ENCODE peak calls at places on chromosomes 1 and 21, in ten cellular contexts. Z is NCI-H345; Q is upper lobe of right lung; L is GM19239; C is body of pancreas; T is kidney; U is activated CD4-positive, CD25-positive, alpha-beta regulatory T cell treated with anti-CD3 and anti-CD28 coated beads, Interleukin-2, amount 50 U/mL, for 72 hours; H is NCI-H1436; A is stimulated activated CD4-positive, alpha-beta T cell treated with anti-CD3 and anti-CD28 coated beads, Interleukin-1b, Interleukin-23, amount 100 ng/mL, for 1 hour; O is fibroblast of mammary gland. E is an unnamed sample.

GRCh38 chr1:116763787-116764465 is 9.7 kb downstream of the CD2 start:
- DNase-seq in T (no peak), Q (no peak), H (no peak), U (no peak), C (peak; percentile 60), L (no peak), Z (no peak), A (no peak), O (peak; percentile 30), E (no peak)

GRCh38 chr1:231408528-231409094 is 13.5 kb downstream of the EGLN1 start:
- DNase-seq in H (no peak), U (no peak), A (no peak), O (no peak), L (no peak), Q (no peak), C (no peak), T (no peak), Z (no peak), E (no peak)

GRCh38 chr21:30408782-30409494 is 13.1 kb downstream of the KRTAP13-1 start:
- DNase-seq in A (no peak), C (peak; percentile 89), T (no peak), O (peak; percentile 84), L (no peak), Q (peak; percentile 78), H (peak; percentile 49), U (no peak), Z (peak; percentile 16), E (no peak)

GRCh38 chr21:40846566-40847411 is at the start of gene DSCAM:
- DNase-seq in O (no peak), U (no peak), Q (no peak), L (no peak), C (no peak), A (no peak), Z (peak; percentile 69), T (no peak), H (peak; percentile 25), E (no peak)

GRCh38 chr1:64663654-64664053 is 81.2 kb upstream of the RAVER2 start:
- DNase-seq in H (no peak), U (no peak), O (peak; percentile 25), C (no peak), T (no peak), Q (no peak), L (no peak), Z (peak; percentile 80), A (no peak), E (peak; percentile 6)

GRCh38 chr1:35936828-35937227 is 5.9 kb downstream of the AGO3 start:
- DNase-seq in O (peak; percentile 24), C (no peak), U (no peak), Z (no peak), Q (no peak), H (no peak), T (no peak), L (no peak), A (no peak), E (no peak)

GRCh38 chr1:10965621-10966226 is 46.7 kb upstream of the TARDBP start:
- DNase-seq in L (no peak), O (peak; percentile 12), H (no peak), Z (no peak), T (no peak), U (no peak), C (peak; percentile 52), Q (peak; percentile 87), A (no peak), E (no peak)

GRCh38 chr1:155064109-155064812 is 721 bp downstream of the EFNA4 start:
- DNase-seq in T (no peak), H (no peak), O (no peak), U (no peak), C (no peak), A (no peak), L (no peak), Z (peak; percentile 81), Q (no peak), E (peak; percentile 75)

GRCh38 chr1:223825767-223826461 is 19.8 kb downstream of the TP53BP2 start:
- DNase-seq in O (no peak), C (no peak), U (no peak), H (no peak), Z (no peak), A (no peak), Q (no peak), L (no peak), T (no peak), E (no peak)

GRCh38 chr1:186960866-186961265 is 132.1 kb downstream of the PLA2G4A start:
- DNase-seq in C (no peak), H (no peak), Z (no peak), A (no peak), U (no peak), O (peak; percentile 56), T (no peak), L (no peak), Q (no peak), E (no peak)